ENCODE peak calls at places on chromosomes 3 and 15, in nine cellular contexts. One of them, this sample, is unnamed.

GRCh38 chr3:121822973-121823372 is 11.9 kb downstream of the IQCB1 start:
- DNase-seq in IMR-90: no peak
- DNase-seq in breast epithelium: no peak
- DNase-seq in prostate gland: no peak
- DNase-seq in heart left ventricle: no peak
- DNase-seq in body of pancreas: no peak
- DNase-seq in GM12891: no peak
- DNase-seq in suprapubic skin: no peak
- DNase-seq in ovary: no peak
- DNase-seq in this sample: no peak

GRCh38 chr3:189839576-189839975 is 208.4 kb downstream of the TP63 start:
- DNase-seq in IMR-90: peak; percentile 60
- DNase-seq in breast epithelium: no peak
- DNase-seq in prostate gland: no peak
- DNase-seq in heart left ventricle: no peak
- DNase-seq in body of pancreas: no peak
- DNase-seq in GM12891: no peak
- DNase-seq in suprapubic skin: no peak
- DNase-seq in ovary: no peak
- DNase-seq in this sample: no peak

GRCh38 chr3:31114929-31115283 is 220.4 kb upstream of the GADL1 start:
- DNase-seq in IMR-90: no peak
- DNase-seq in breast epithelium: no peak
- DNase-seq in prostate gland: no peak
- DNase-seq in heart left ventricle: no peak
- DNase-seq in body of pancreas: no peak
- DNase-seq in GM12891: no peak
- DNase-seq in suprapubic skin: no peak
- DNase-seq in ovary: no peak
- DNase-seq in this sample: no peak

GRCh38 chr15:101709466-101709865 is 14.8 kb downstream of the TARS3 start:
- DNase-seq in IMR-90: no peak
- DNase-seq in breast epithelium: no peak
- DNase-seq in prostate gland: no peak
- DNase-seq in heart left ventricle: no peak
- DNase-seq in body of pancreas: no peak
- DNase-seq in GM12891: no peak
- DNase-seq in suprapubic skin: no peak
- DNase-seq in ovary: no peak
- DNase-seq in this sample: no peak

GRCh38 chr15:42072141-42072685 is 22.1 kb downstream of the PLA2G4D start:
- DNase-seq in IMR-90: no peak
- DNase-seq in breast epithelium: no peak
- DNase-seq in prostate gland: no peak
- DNase-seq in heart left ventricle: no peak
- DNase-seq in body of pancreas: no peak
- DNase-seq in GM12891: no peak
- DNase-seq in suprapubic skin: peak; percentile 51
- DNase-seq in ovary: no peak
- DNase-seq in this sample: no peak

GRCh38 chr3:135809038-135809437 is 156.5 kb upstream of the PPP2R3A start:
- DNase-seq in IMR-90: no peak
- DNase-seq in breast epithelium: no peak
- DNase-seq in prostate gland: no peak
- DNase-seq in heart left ventricle: no peak
- DNase-seq in body of pancreas: no peak
- DNase-seq in GM12891: no peak
- DNase-seq in suprapubic skin: no peak
- DNase-seq in ovary: no peak
- DNase-seq in this sample: no peak

GRCh38 chr3:123884258-123884831 is at the start of gene MYLK:
- DNase-seq in IMR-90: peak; percentile 95
- DNase-seq in breast epithelium: peak; percentile 63
- DNase-seq in prostate gland: peak; percentile 63
- DNase-seq in heart left ventricle: peak; percentile 72
- DNase-seq in body of pancreas: peak; percentile 87
- DNase-seq in GM12891: peak; percentile 52
- DNase-seq in suprapubic skin: peak; percentile 77
- DNase-seq in ovary: peak; percentile 27
- DNase-seq in this sample: peak; percentile 82

GRCh38 chr3:182533394-182533793 is 259.9 kb upstream of the ATP11B start:
- DNase-seq in IMR-90: no peak
- DNase-seq in breast epithelium: no peak
- DNase-seq in prostate gland: no peak
- DNase-seq in heart left ventricle: no peak
- DNase-seq in body of pancreas: no peak
- DNase-seq in GM12891: no peak
- DNase-seq in suprapubic skin: no peak
- DNase-seq in ovary: no peak
- DNase-seq in this sample: no peak

GRCh38 chr15:92162657-92163056 is 231.0 kb upstream of the ST8SIA2 start:
- DNase-seq in IMR-90: no peak
- DNase-seq in breast epithelium: no peak
- DNase-seq in prostate gland: no peak
- DNase-seq in heart left ventricle: no peak
- DNase-seq in body of pancreas: no peak
- DNase-seq in GM12891: no peak
- DNase-seq in suprapubic skin: no peak
- DNase-seq in ovary: no peak
- DNase-seq in this sample: no peak

GRCh38 chr15:74261041-74261440 is 24.9 kb downstream of the CCDC33 start:
- DNase-seq in IMR-90: no peak
- DNase-seq in breast epithelium: no peak
- DNase-seq in prostate gland: no peak
- DNase-seq in heart left ventricle: no peak
- DNase-seq in body of pancreas: no peak
- DNase-seq in GM12891: no peak
- DNase-seq in suprapubic skin: no peak
- DNase-seq in ovary: no peak
- DNase-seq in this sample: no peak

GRCh38 chr3:59210260-59210659 is 160.4 kb upstream of the CFAP20DC start:
- DNase-seq in IMR-90: no peak
- DNase-seq in breast epithelium: no peak
- DNase-seq in prostate gland: no peak
- DNase-seq in heart left ventricle: no peak
- DNase-seq in body of pancreas: no peak
- DNase-seq in GM12891: no peak
- DNase-seq in suprapubic skin: no peak
- DNase-seq in ovary: no peak
- DNase-seq in this sample: no peak

GRCh38 chr15:56654624-56655023 is 78.7 kb downstream of the ZNF280D start:
- DNase-seq in IMR-90: no peak
- DNase-seq in breast epithelium: no peak
- DNase-seq in prostate gland: no peak
- DNase-seq in heart left ventricle: no peak
- DNase-seq in body of pancreas: no peak
- DNase-seq in GM12891: no peak
- DNase-seq in suprapubic skin: no peak
- DNase-seq in ovary: no peak
- DNase-seq in this sample: no peak

GRCh38 chr15:100972975-100973350 is 53.8 kb downstream of the LRRK1 start:
- DNase-seq in IMR-90: no peak
- DNase-seq in breast epithelium: no peak
- DNase-seq in prostate gland: no peak
- DNase-seq in heart left ventricle: no peak
- DNase-seq in body of pancreas: no peak
- DNase-seq in GM12891: no peak
- DNase-seq in suprapubic skin: no peak
- DNase-seq in ovary: no peak
- DNase-seq in this sample: no peak

GRCh38 chr15:80509800-80510199 is 105.6 kb downstream of the ARNT2 start:
- DNase-seq in IMR-90: no peak
- DNase-seq in breast epithelium: no peak
- DNase-seq in prostate gland: no peak
- DNase-seq in heart left ventricle: no peak
- DNase-seq in body of pancreas: no peak
- DNase-seq in GM12891: no peak
- DNase-seq in suprapubic skin: no peak
- DNase-seq in ovary: no peak
- DNase-seq in this sample: no peak

GRCh38 chr15:80507131-80507530 is 102.9 kb downstream of the ARNT2 start:
- DNase-seq in IMR-90: peak; percentile 64
- DNase-seq in breast epithelium: no peak
- DNase-seq in prostate gland: no peak
- DNase-seq in heart left ventricle: no peak
- DNase-seq in body of pancreas: no peak
- DNase-seq in GM12891: no peak
- DNase-seq in suprapubic skin: no peak
- DNase-seq in ovary: no peak
- DNase-seq in this sample: no peak

GRCh38 chr15:80507638-80508316 is 103.6 kb downstream of the ARNT2 start:
- DNase-seq in IMR-90: peak; percentile 96
- DNase-seq in breast epithelium: no peak
- DNase-seq in prostate gland: no peak
- DNase-seq in heart left ventricle: no peak
- DNase-seq in body of pancreas: peak; percentile 25
- DNase-seq in GM12891: no peak
- DNase-seq in suprapubic skin: no peak
- DNase-seq in ovary: peak; percentile 46
- DNase-seq in this sample: no peak

GRCh38 chr15:80506494-80506893 is 102.3 kb downstream of the ARNT2 start:
- DNase-seq in IMR-90: no peak
- DNase-seq in breast epithelium: no peak
- DNase-seq in prostate gland: no peak
- DNase-seq in heart left ventricle: no peak
- DNase-seq in body of pancreas: no peak
- DNase-seq in GM12891: no peak
- DNase-seq in suprapubic skin: no peak
- DNase-seq in ovary: no peak
- DNase-seq in this sample: no peak

DNA sequence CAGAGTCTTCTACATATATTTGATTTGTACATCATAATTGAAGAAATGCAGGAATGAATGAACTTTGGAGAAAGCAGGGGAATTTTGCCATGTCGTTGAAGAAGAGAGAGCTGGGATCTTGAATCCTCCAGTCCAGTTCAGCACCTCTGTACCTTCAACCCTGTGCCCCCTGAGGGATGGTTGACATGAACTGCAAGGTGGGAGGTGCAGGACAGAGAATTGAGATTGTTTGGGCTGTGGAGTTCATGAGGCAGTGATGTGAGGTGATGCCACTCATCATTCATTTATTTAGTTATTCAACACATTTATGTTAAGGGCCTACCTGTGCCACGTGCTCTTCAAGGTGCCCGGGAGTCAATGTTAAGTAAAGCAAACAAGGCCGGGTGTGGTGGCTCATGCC is 104.6 kb downstream of the ARNT2 start:
- DNase-seq in IMR-90: no peak
- DNase-seq in breast epithelium: no peak
- DNase-seq in prostate gland: no peak
- DNase-seq in heart left ventricle: no peak
- DNase-seq in body of pancreas: no peak
- DNase-seq in GM12891: no peak
- DNase-seq in suprapubic skin: no peak
- DNase-seq in ovary: no peak
- DNase-seq in this sample: no peak
- TF ChIP-seq POLR2A in IMR-90: no peak
- TF ChIP-seq POLR2A in breast epithelium: no peak
- TF ChIP-seq POLR2A in prostate gland: no peak
- TF ChIP-seq POLR2A in heart left ventricle: no peak
- TF ChIP-seq POLR2A in body of pancreas: no peak
- TF ChIP-seq POLR2A in GM12891: no peak
- TF ChIP-seq POLR2A in suprapubic skin: no peak
- TF ChIP-seq POLR2A in ovary: no peak
- TF ChIP-seq POLR2A in this sample: no peak

GRCh38 chr15:44882499-44882968 is 74.0 kb upstream of the TERB2 start:
- DNase-seq in IMR-90: no peak
- DNase-seq in breast epithelium: no peak
- DNase-seq in prostate gland: no peak
- DNase-seq in heart left ventricle: no peak
- DNase-seq in body of pancreas: no peak
- DNase-seq in GM12891: no peak
- DNase-seq in suprapubic skin: no peak
- DNase-seq in ovary: no peak
- DNase-seq in this sample: no peak

GRCh38 chr15:44879066-44879465 is 77.4 kb upstream of the TERB2 start:
- DNase-seq in IMR-90: no peak
- DNase-seq in breast epithelium: no peak
- DNase-seq in prostate gland: no peak
- DNase-seq in heart left ventricle: no peak
- DNase-seq in body of pancreas: no peak
- DNase-seq in GM12891: no peak
- DNase-seq in suprapubic skin: no peak
- DNase-seq in ovary: no peak
- DNase-seq in this sample: no peak

GRCh38 chr15:44883219-44883900 is 73.1 kb upstream of the TERB2 start:
- DNase-seq in IMR-90: no peak
- DNase-seq in breast epithelium: no peak
- DNase-seq in prostate gland: no peak
- DNase-seq in heart left ventricle: no peak
- DNase-seq in body of pancreas: no peak
- DNase-seq in GM12891: no peak
- DNase-seq in suprapubic skin: no peak
- DNase-seq in ovary: no peak
- DNase-seq in this sample: no peak
- TF ChIP-seq POLR2A in IMR-90: no peak
- TF ChIP-seq POLR2A in breast epithelium: no peak
- TF ChIP-seq POLR2A in prostate gland: no peak
- TF ChIP-seq POLR2A in heart left ventricle: no peak
- TF ChIP-seq POLR2A in body of pancreas: no peak
- TF ChIP-seq POLR2A in GM12891: no peak
- TF ChIP-seq POLR2A in suprapubic skin: no peak
- TF ChIP-seq POLR2A in ovary: no peak
- TF ChIP-seq POLR2A in this sample: no peak

GRCh38 chr3:192841428-192841827 is 76.2 kb downstream of the MB21D2 start:
- DNase-seq in IMR-90: no peak
- DNase-seq in breast epithelium: no peak
- DNase-seq in prostate gland: no peak
- DNase-seq in heart left ventricle: no peak
- DNase-seq in body of pancreas: no peak
- DNase-seq in GM12891: no peak
- DNase-seq in suprapubic skin: no peak
- DNase-seq in ovary: no peak
- DNase-seq in this sample: no peak
- TF ChIP-seq POLR2A in IMR-90: no peak
- TF ChIP-seq POLR2A in breast epithelium: no peak
- TF ChIP-seq POLR2A in prostate gland: no peak
- TF ChIP-seq POLR2A in heart left ventricle: no peak
- TF ChIP-seq POLR2A in body of pancreas: no peak
- TF ChIP-seq POLR2A in GM12891: no peak
- TF ChIP-seq POLR2A in suprapubic skin: no peak
- TF ChIP-seq POLR2A in ovary: no peak
- TF ChIP-seq POLR2A in this sample: no peak

DNA sequence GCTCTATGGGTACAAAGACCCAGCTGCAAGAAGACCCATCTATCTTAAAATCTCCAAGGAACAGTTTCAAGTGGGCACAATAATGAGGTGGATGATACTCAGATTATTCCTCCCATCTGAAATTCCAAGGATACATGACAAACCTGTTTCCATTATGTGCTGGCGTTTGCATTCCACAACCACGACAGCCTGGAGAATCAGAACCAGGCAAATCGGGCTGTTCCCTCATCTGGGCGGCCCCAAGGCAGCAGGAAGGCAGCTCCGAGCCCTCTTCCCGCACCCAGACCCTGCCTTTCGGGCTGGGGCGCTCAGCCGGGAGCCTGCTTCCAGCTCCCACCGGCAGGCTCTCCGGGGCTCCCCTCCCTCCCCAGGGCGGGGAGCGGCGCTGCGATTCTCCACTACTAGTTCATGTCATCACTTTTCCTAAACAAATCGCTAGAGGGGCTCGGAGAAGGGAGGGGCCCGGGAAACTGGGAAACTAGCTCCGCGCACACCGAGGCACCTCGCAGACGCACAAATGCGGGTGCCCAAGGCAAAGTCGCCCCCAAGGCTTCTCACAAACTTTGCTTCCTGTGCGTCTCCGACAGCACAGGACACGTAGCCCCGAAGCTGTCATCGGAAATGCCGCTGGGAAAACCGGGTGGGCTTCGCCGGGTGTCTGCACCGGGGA is at the start of gene MGLL:
- DNase-seq in IMR-90: peak; percentile 50
- DNase-seq in breast epithelium: no peak
- DNase-seq in prostate gland: no peak
- DNase-seq in heart left ventricle: peak; percentile 55
- DNase-seq in body of pancreas: no peak
- DNase-seq in GM12891: no peak
- DNase-seq in suprapubic skin: no peak
- DNase-seq in ovary: no peak
- DNase-seq in this sample: peak; percentile 82
- TF ChIP-seq POLR2A in IMR-90: no peak
- TF ChIP-seq POLR2A in breast epithelium: no peak
- TF ChIP-seq POLR2A in prostate gland: no peak
- TF ChIP-seq POLR2A in heart left ventricle: no peak
- TF ChIP-seq POLR2A in body of pancreas: no peak
- TF ChIP-seq POLR2A in GM12891: no peak
- TF ChIP-seq POLR2A in suprapubic skin: no peak
- TF ChIP-seq POLR2A in ovary: no peak
- TF ChIP-seq POLR2A in this sample: no peak